ENCODE peak calls at places on chromosomes 5 and 9, in seven cellular contexts. P, N, Q, D, H, X and A are unnamed samples.

GRCh38 chr5:103744159-103744558 is 181.6 kb upstream of the NUDT12 start:
- DNase-seq in P (no peak), N (no peak), Q (no peak), D (peak), H (no peak), X (no peak), A (no peak)

GRCh38 chr5:150159741-150160179 is 4.1 kb upstream of the PDGFRB start:
- DNase-seq in P (no peak), N (no peak), Q (no peak), D (peak), H (no peak), X (no peak), A (no peak)

GRCh38 chr9:70054546-70054945 is 10.9 kb downstream of the MAMDC2 start:
- DNase-seq in P (no peak), N (no peak), Q (no peak), D (no peak), H (no peak), X (no peak), A (no peak)

GRCh38 chr5:132662004-132662401 is 4.0 kb downstream of the IL13 start:
- DNase-seq in P (no peak), N (no peak), Q (no peak), D (no peak), H (no peak), X (no peak), A (no peak)

GRCh38 chr5:595285-595684 is 16.9 kb upstream of the CEP72 start:
- DNase-seq in P (no peak), N (no peak), Q (no peak), D (no peak), H (no peak), X (no peak), A (no peak)

GRCh38 chr9:129399301-129399990 is 221.4 kb upstream of the IER5L start:
- DNase-seq in P (no peak), N (no peak), Q (no peak), D (no peak), H (no peak), X (no peak), A (no peak)

GRCh38 chr5:159971931-159972461 is 36.9 kb upstream of the TTC1 start:
- DNase-seq in P (no peak), N (peak), Q (peak), D (no peak), H (no peak), X (peak), A (no peak)

GRCh38 chr5:171261361-171261760 is 47.7 kb upstream of the TLX3 start:
- DNase-seq in P (no peak), N (no peak), Q (no peak), D (no peak), H (no peak), X (no peak), A (no peak)

GRCh38 chr9:95822583-95823431 is 52.7 kb upstream of the ERCC6L2 start:
- DNase-seq in P (no peak), N (no peak), Q (no peak), D (peak), H (peak), X (no peak), A (no peak)

GRCh38 chr9:20790721-20791120 is 106.7 kb downstream of the FOCAD start:
- DNase-seq in P (no peak), N (no peak), Q (no peak), D (no peak), H (no peak), X (no peak), A (no peak)

GRCh38 chr5:152271420-152271819 is 133.7 kb downstream of the NMUR2 start:
- DNase-seq in P (peak), N (peak), Q (no peak), D (peak), H (peak), X (peak), A (no peak)

GRCh38 chr9:38423273-38423938 is 848 bp downstream of the IGFBPL1 start:
- DNase-seq in P (no peak), N (no peak), Q (no peak), D (no peak), H (no peak), X (no peak), A (no peak)

GRCh38 chr9:108083160-108083559 is 593.6 kb upstream of the KLF4 start:
- DNase-seq in P (no peak), N (no peak), Q (no peak), D (no peak), H (no peak), X (no peak), A (no peak)

GRCh38 chr5:43685271-43685950 is 82.4 kb downstream of the NNT start:
- DNase-seq in P (no peak), N (no peak), Q (no peak), D (peak), H (no peak), X (no peak), A (no peak)

GRCh38 chr5:171692106-171692505 is 93.5 kb upstream of the SMIM23 start:
- DNase-seq in P (no peak), N (no peak), Q (no peak), D (no peak), H (no peak), X (no peak), A (peak)

GRCh38 chr5:943201-943873 is 50.7 kb downstream of the TRIP13 start:
- DNase-seq in P (peak), N (no peak), Q (no peak), D (no peak), H (no peak), X (peak), A (no peak)

GRCh38 chr5:131659290-131659689 is 24.3 kb upstream of the RAPGEF6 start:
- DNase-seq in P (no peak), N (no peak), Q (no peak), D (no peak), H (no peak), X (no peak), A (no peak)

GRCh38 chr5:127343866-127344265 is 53.3 kb downstream of the MEGF10 start:
- DNase-seq in P (no peak), N (no peak), Q (no peak), D (no peak), H (no peak), X (no peak), A (no peak)

GRCh38 chr5:73692166-73692640 is 66.2 kb downstream of the ARHGEF28 start:
- DNase-seq in P (no peak), N (no peak), Q (no peak), D (peak), H (no peak), X (no peak), A (no peak)

GRCh38 chr9:135664266-135664665 is 1.2 kb downstream of the LCN9 start:
- DNase-seq in P (no peak), N (no peak), Q (no peak), D (no peak), H (peak), X (no peak), A (no peak)

GRCh38 chr9:83964973-83965349 is 15.1 kb downstream of the HNRNPK start:
- DNase-seq in P (no peak), N (no peak), Q (no peak), D (peak), H (no peak), X (no peak), A (no peak)

GRCh38 chr9:14428781-14429230 is 114.9 kb upstream of the NFIB start:
- DNase-seq in P (peak), N (peak), Q (no peak), D (peak), H (peak), X (peak), A (peak)

DNA sequence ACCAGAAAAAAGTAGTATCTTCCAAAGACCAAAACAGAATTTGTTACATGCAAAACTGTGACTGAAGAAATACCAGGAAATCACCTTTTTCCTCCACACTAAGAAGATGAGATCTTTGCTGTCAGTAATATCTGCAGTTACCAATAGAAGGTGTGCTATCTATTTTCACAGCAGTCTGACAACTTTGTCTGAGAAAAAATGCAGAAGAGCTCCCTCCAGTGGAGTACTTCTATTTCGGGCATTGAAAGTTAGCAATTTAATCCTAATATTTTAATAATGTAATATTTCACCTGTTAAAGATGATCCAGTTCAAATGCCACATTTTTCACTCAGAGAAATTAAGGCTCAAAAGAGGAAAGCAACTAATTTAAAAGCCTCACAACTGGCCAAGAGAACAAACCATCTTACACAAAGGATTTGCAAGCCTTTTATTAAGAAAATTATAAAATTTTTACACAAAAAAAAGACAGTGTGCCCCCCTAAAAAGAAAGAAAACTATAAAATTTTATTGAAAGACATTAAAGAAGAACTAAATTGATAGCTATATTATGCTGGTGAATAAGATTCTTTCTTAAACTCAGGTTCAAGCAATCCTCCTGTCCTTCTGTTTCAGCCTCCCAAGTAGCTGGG is 50.6 kb downstream of the DEPDC1B start:
- DNase-seq in P (no peak), N (peak), Q (no peak), D (peak), H (peak), X (no peak), A (no peak)
- TF ChIP-seq CTCF in P (peak), N (peak), Q (peak), D (peak), H (peak), X (peak), A (peak)

DNA sequence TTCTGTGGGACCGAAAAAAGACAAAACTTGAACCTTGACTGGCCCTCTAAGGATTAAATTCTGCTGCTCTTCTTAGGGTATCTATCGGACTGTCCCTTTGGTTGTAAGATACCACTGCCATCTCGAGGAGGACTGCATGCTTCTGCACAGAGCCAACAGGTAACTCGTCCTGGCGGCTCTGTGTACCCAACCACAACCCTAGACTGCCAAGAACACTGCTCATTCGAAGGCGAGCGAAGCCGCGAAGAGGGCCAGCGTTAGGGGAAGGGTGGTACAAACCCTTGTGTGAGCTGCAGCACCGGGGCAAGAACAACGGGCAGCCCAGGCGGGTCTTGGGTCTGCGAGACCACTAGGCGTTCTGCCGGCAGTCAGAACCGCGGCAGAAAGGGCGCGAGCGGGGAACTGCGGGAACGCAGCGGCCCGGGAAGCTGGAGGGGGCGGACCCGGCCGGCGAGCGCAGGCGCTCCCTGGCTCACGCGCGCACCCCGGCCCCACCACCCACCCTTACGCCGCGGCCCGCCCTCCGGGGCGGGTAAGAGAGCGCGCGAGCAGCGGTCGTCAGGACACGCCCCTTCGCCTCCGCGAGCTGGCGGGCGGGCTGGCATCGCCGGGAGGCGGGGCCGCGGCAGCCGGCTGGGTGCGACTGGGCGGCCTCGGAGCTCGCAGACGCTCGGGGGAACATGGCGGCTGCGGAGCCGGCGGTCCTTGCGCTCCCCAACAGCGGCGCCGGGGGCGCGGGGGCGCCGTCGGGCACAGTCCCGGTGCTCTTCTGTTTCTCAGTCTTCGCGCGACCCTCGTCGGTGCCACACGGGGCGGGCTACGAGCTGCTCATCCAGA is at the start of gene ISOC1:
- DNase-seq in P (peak), N (peak), Q (peak), D (peak), H (peak), X (peak), A (peak)
- TF ChIP-seq CTCF in P (peak), N (peak), Q (peak), D (no peak), H (no peak), X (no peak), A (peak)

GRCh38 chr9:133603165-133603927 is 5.8 kb downstream of the FAM163B start:
- DNase-seq in P (no peak), N (no peak), Q (no peak), D (no peak), H (no peak), X (no peak), A (no peak)

GRCh38 chr9:133604856-133605255 is 4.3 kb downstream of the FAM163B start:
- DNase-seq in P (no peak), N (peak), Q (no peak), D (no peak), H (no peak), X (no peak), A (no peak)

GRCh38 chr9:133605856-133606721 is 3.1 kb downstream of the FAM163B start:
- DNase-seq in P (no peak), N (no peak), Q (no peak), D (no peak), H (no peak), X (no peak), A (no peak)

GRCh38 chr9:133605446-133605845 is 3.7 kb downstream of the FAM163B start:
- DNase-seq in P (no peak), N (no peak), Q (no peak), D (no peak), H (no peak), X (no peak), A (no peak)

GRCh38 chr9:133604214-133604613 is 5.0 kb downstream of the FAM163B start:
- DNase-seq in P (no peak), N (no peak), Q (no peak), D (no peak), H (no peak), X (no peak), A (no peak)
- TF ChIP-seq CTCF in P (no peak), N (no peak), Q (no peak), D (no peak), H (no peak), X (no peak), A (peak)

GRCh38 chr5:129172561-129172960 is 78.0 kb downstream of the ISOC1 start:
- DNase-seq in P (no peak), N (peak), Q (no peak), D (peak), H (no peak), X (no peak), A (no peak)
- TF ChIP-seq CTCF in P (peak), N (no peak), Q (no peak), D (peak), H (no peak), X (peak), A (peak)

GRCh38 chr9:126049896-126050604 is 276.6 kb upstream of the MVB12B start:
- DNase-seq in P (no peak), N (no peak), Q (no peak), D (no peak), H (no peak), X (no peak), A (no peak)
- TF ChIP-seq CTCF in P (no peak), N (no peak), Q (no peak), D (no peak), H (no peak), X (no peak), A (no peak)